ENCODE peak calls at places on chromosomes 2 and 18, in ten cellular contexts. One of them, this sample, is unnamed.

GRCh38 chr2:239271471-239272255 is 129.2 kb downstream of the HDAC4 start:
- DNase-seq in coronary artery: peak; percentile 62
- DNase-seq in substantia nigra: no peak
- DNase-seq in K562: no peak
- DNase-seq in body of pancreas: no peak
- DNase-seq in A549: no peak
- DNase-seq in ovary: no peak
- DNase-seq in neuronal stem cell: no peak
- DNase-seq in fibroblast of lung: peak; percentile 43
- DNase-seq in astrocyte: no peak
- DNase-seq in this sample: no peak

GRCh38 chr2:137947714-137948336 is 16.4 kb upstream of the HNMT start:
- DNase-seq in coronary artery: no peak
- DNase-seq in substantia nigra: peak; percentile 14
- DNase-seq in K562: peak; percentile 50
- DNase-seq in body of pancreas: peak; percentile 90
- DNase-seq in A549: peak; percentile 24
- DNase-seq in ovary: peak; percentile 62
- DNase-seq in neuronal stem cell: peak; percentile 37
- DNase-seq in fibroblast of lung: peak; percentile 85
- DNase-seq in astrocyte: peak; percentile 47
- DNase-seq in this sample: peak; percentile 72

GRCh38 chr2:174606336-174606735 is 8.7 kb upstream of the WIPF1 start:
- DNase-seq in coronary artery: no peak
- DNase-seq in substantia nigra: no peak
- DNase-seq in K562: no peak
- DNase-seq in body of pancreas: no peak
- DNase-seq in A549: peak; percentile 56
- DNase-seq in ovary: no peak
- DNase-seq in neuronal stem cell: no peak
- DNase-seq in fibroblast of lung: peak; percentile 84
- DNase-seq in astrocyte: peak; percentile 79
- DNase-seq in this sample: no peak

GRCh38 chr2:74374509-74375205 is 5.5 kb downstream of the DCTN1 start:
- DNase-seq in coronary artery: no peak
- DNase-seq in substantia nigra: peak; percentile 86
- DNase-seq in K562: peak; percentile 93
- DNase-seq in body of pancreas: peak; percentile 57
- DNase-seq in A549: no peak
- DNase-seq in ovary: peak; percentile 29
- DNase-seq in neuronal stem cell: peak; percentile 78
- DNase-seq in fibroblast of lung: peak; percentile 54
- DNase-seq in astrocyte: peak; percentile 75
- DNase-seq in this sample: peak; percentile 94

GRCh38 chr2:48545244-48545643 is 15.3 kb downstream of the STON1 start:
- DNase-seq in coronary artery: no peak
- DNase-seq in substantia nigra: no peak
- DNase-seq in K562: peak; percentile 69
- DNase-seq in body of pancreas: no peak
- DNase-seq in A549: no peak
- DNase-seq in ovary: no peak
- DNase-seq in neuronal stem cell: no peak
- DNase-seq in fibroblast of lung: no peak
- DNase-seq in astrocyte: no peak
- DNase-seq in this sample: no peak

GRCh38 chr2:95034818-95035217 is 9.3 kb downstream of the MAL start:
- DNase-seq in coronary artery: no peak
- DNase-seq in substantia nigra: no peak
- DNase-seq in K562: no peak
- DNase-seq in body of pancreas: no peak
- DNase-seq in A549: no peak
- DNase-seq in ovary: no peak
- DNase-seq in neuronal stem cell: no peak
- DNase-seq in fibroblast of lung: no peak
- DNase-seq in astrocyte: no peak
- DNase-seq in this sample: no peak

GRCh38 chr2:127700527-127701192 is 637 bp upstream of the SFT2D3 start:
- DNase-seq in coronary artery: no peak
- DNase-seq in substantia nigra: peak; percentile 16
- DNase-seq in K562: peak; percentile 92
- DNase-seq in body of pancreas: peak; percentile 41
- DNase-seq in A549: peak; percentile 91
- DNase-seq in ovary: peak; percentile 47
- DNase-seq in neuronal stem cell: peak; percentile 37
- DNase-seq in fibroblast of lung: no peak
- DNase-seq in astrocyte: no peak
- DNase-seq in this sample: peak; percentile 93

GRCh38 chr2:169776483-169776802 is 22.2 kb upstream of the SSB start:
- DNase-seq in coronary artery: no peak
- DNase-seq in substantia nigra: no peak
- DNase-seq in K562: no peak
- DNase-seq in body of pancreas: no peak
- DNase-seq in A549: no peak
- DNase-seq in ovary: no peak
- DNase-seq in neuronal stem cell: no peak
- DNase-seq in fibroblast of lung: peak; percentile 5
- DNase-seq in astrocyte: peak; percentile 15
- DNase-seq in this sample: no peak

GRCh38 chr2:129768485-129769258 is 210.8 kb upstream of the RAB6C start:
- DNase-seq in coronary artery: no peak
- DNase-seq in substantia nigra: no peak
- DNase-seq in K562: no peak
- DNase-seq in body of pancreas: no peak
- DNase-seq in A549: no peak
- DNase-seq in ovary: no peak
- DNase-seq in neuronal stem cell: no peak
- DNase-seq in fibroblast of lung: no peak
- DNase-seq in astrocyte: no peak
- DNase-seq in this sample: peak; percentile 67

GRCh38 chr2:180975585-180975984 is 4.8 kb upstream of the UBE2E3 start:
- DNase-seq in coronary artery: no peak
- DNase-seq in substantia nigra: no peak
- DNase-seq in K562: no peak
- DNase-seq in body of pancreas: no peak
- DNase-seq in A549: no peak
- DNase-seq in ovary: no peak
- DNase-seq in neuronal stem cell: no peak
- DNase-seq in fibroblast of lung: no peak
- DNase-seq in astrocyte: no peak
- DNase-seq in this sample: no peak

GRCh38 chr2:25155401-25155800 is 13.0 kb downstream of the POMC start:
- DNase-seq in coronary artery: no peak
- DNase-seq in substantia nigra: no peak
- DNase-seq in K562: no peak
- DNase-seq in body of pancreas: no peak
- DNase-seq in A549: no peak
- DNase-seq in ovary: no peak
- DNase-seq in neuronal stem cell: no peak
- DNase-seq in fibroblast of lung: no peak
- DNase-seq in astrocyte: no peak
- DNase-seq in this sample: no peak

GRCh38 chr2:238655131-238655860 is 192.6 kb upstream of the TWIST2 start:
- DNase-seq in coronary artery: peak; percentile 62
- DNase-seq in substantia nigra: no peak
- DNase-seq in K562: no peak
- DNase-seq in body of pancreas: no peak
- DNase-seq in A549: no peak
- DNase-seq in ovary: no peak
- DNase-seq in neuronal stem cell: no peak
- DNase-seq in fibroblast of lung: no peak
- DNase-seq in astrocyte: no peak
- DNase-seq in this sample: no peak

GRCh38 chr18:67359868-67360838 is 156.4 kb downstream of the DSEL start:
- DNase-seq in coronary artery: peak; percentile 84
- DNase-seq in substantia nigra: no peak
- DNase-seq in K562: no peak
- DNase-seq in body of pancreas: peak; percentile 43
- DNase-seq in A549: peak; percentile 36
- DNase-seq in ovary: peak; percentile 30
- DNase-seq in neuronal stem cell: no peak
- DNase-seq in fibroblast of lung: peak; percentile 92
- DNase-seq in astrocyte: peak; percentile 93
- DNase-seq in this sample: no peak

GRCh38 chr2:174240097-174240496 is 8.2 kb downstream of the OLA1 start:
- DNase-seq in coronary artery: no peak
- DNase-seq in substantia nigra: no peak
- DNase-seq in K562: no peak
- DNase-seq in body of pancreas: no peak
- DNase-seq in A549: no peak
- DNase-seq in ovary: no peak
- DNase-seq in neuronal stem cell: no peak
- DNase-seq in fibroblast of lung: no peak
- DNase-seq in astrocyte: no peak
- DNase-seq in this sample: no peak

GRCh38 chr2:33602216-33602830 is 3.2 kb upstream of the FAM98A start:
- DNase-seq in coronary artery: no peak
- DNase-seq in substantia nigra: no peak
- DNase-seq in K562: no peak
- DNase-seq in body of pancreas: no peak
- DNase-seq in A549: no peak
- DNase-seq in ovary: no peak
- DNase-seq in neuronal stem cell: no peak
- DNase-seq in fibroblast of lung: no peak
- DNase-seq in astrocyte: peak; percentile 72
- DNase-seq in this sample: no peak

GRCh38 chr18:41593276-41593675 is 361.8 kb upstream of the PIK3C3 start:
- DNase-seq in coronary artery: no peak
- DNase-seq in substantia nigra: no peak
- DNase-seq in K562: no peak
- DNase-seq in body of pancreas: no peak
- DNase-seq in A549: no peak
- DNase-seq in ovary: no peak
- DNase-seq in neuronal stem cell: no peak
- DNase-seq in fibroblast of lung: no peak
- DNase-seq in astrocyte: peak; percentile 0
- DNase-seq in this sample: no peak

GRCh38 chr2:174028935-174029334 is 63.8 kb upstream of the SP3 start:
- DNase-seq in coronary artery: no peak
- DNase-seq in substantia nigra: no peak
- DNase-seq in K562: no peak
- DNase-seq in body of pancreas: no peak
- DNase-seq in A549: no peak
- DNase-seq in ovary: no peak
- DNase-seq in neuronal stem cell: no peak
- DNase-seq in fibroblast of lung: no peak
- DNase-seq in astrocyte: no peak
- DNase-seq in this sample: no peak

GRCh38 chr2:15205562-15205961 is 355.6 kb downstream of the NBAS start:
- DNase-seq in coronary artery: no peak
- DNase-seq in substantia nigra: no peak
- DNase-seq in K562: no peak
- DNase-seq in body of pancreas: no peak
- DNase-seq in A549: no peak
- DNase-seq in ovary: no peak
- DNase-seq in neuronal stem cell: no peak
- DNase-seq in fibroblast of lung: no peak
- DNase-seq in astrocyte: no peak
- DNase-seq in this sample: no peak
- H3K27ac ChIP-seq in coronary artery: no peak overlapping the region
- H3K27ac ChIP-seq in substantia nigra: no peak overlapping the region
- H3K27ac ChIP-seq in K562: no peak overlapping the region
- H3K27ac ChIP-seq in body of pancreas: no peak overlapping the region
- H3K27ac ChIP-seq in A549: no peak overlapping the region
- H3K27ac ChIP-seq in ovary: no peak overlapping the region
- H3K27ac ChIP-seq in neuronal stem cell: no peak overlapping the region
- H3K27ac ChIP-seq in fibroblast of lung: no peak overlapping the region
- H3K27ac ChIP-seq in astrocyte: no peak overlapping the region
- H3K27ac ChIP-seq in this sample: no peak overlapping the region

DNA sequence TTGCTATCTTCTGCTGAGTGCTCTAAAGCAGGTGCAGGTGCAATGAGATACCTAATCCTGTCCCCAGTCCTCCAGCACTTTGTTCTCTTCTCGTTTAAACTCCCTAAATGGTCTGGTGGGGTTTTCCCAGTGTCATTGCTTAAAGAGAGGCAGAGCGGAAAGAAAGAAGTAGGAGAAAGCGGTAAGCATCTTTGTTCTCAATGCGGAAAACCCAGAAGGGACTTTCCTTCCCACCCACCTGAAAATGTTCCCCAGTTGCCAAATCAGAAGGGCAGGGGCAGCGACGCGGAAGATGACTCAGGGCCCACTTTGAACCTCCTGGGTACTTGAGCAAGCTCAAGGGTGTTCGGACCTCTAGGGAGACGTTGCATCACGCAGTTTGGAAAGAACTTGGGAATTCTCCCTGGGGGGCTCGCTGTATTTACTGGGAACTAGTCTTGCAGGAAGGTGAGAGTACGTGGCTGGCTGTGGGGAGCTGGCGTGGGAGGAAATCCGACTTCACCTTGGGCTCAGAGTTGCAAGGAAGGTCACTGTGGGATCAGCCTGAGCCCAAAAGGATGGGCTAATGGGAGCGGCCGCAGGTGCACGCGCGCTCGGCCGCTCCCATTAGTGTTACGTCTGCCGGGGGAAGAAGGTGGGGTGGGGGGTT is 587 bp upstream of the SGPP2 start:
- DNase-seq in coronary artery: no peak
- DNase-seq in substantia nigra: no peak
- DNase-seq in K562: no peak
- DNase-seq in body of pancreas: no peak
- DNase-seq in A549: no peak
- DNase-seq in ovary: peak; percentile 11
- DNase-seq in neuronal stem cell: no peak
- DNase-seq in fibroblast of lung: no peak
- DNase-seq in astrocyte: no peak
- DNase-seq in this sample: no peak
- H3K27ac ChIP-seq in coronary artery: no peak overlapping the region
- H3K27ac ChIP-seq in substantia nigra: no peak overlapping the region
- H3K27ac ChIP-seq in K562: no peak overlapping the region
- H3K27ac ChIP-seq in body of pancreas: peak overlapping the region; percentile 36
- H3K27ac ChIP-seq in A549: peak overlapping the region; percentile 73
- H3K27ac ChIP-seq in ovary: no peak overlapping the region
- H3K27ac ChIP-seq in neuronal stem cell: no peak overlapping the region
- H3K27ac ChIP-seq in fibroblast of lung: no peak overlapping the region
- H3K27ac ChIP-seq in astrocyte: no peak overlapping the region
- H3K27ac ChIP-seq in this sample: no peak overlapping the region

DNA sequence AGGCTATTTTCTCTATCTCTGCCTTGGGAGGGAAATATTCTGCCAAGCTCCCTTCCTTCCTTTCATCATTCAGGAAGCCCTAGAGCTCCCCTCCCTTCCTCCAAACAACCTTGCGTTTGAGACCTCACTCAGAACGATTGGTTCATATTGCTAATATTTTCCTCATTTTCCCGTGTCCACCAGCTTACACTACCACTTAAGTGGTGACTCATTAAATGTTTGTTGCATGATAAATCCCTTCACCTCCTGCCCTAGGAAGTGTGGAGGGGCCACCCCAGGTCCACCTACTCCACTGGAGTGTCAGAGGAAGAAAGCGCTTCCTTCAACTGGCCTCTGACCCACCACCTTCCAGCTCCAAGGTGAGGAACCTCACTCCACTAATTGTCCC is 2.3 kb upstream of the LPIN2 start:
- DNase-seq in coronary artery: no peak
- DNase-seq in substantia nigra: no peak
- DNase-seq in K562: peak; percentile 34
- DNase-seq in body of pancreas: no peak
- DNase-seq in A549: peak; percentile 38
- DNase-seq in ovary: no peak
- DNase-seq in neuronal stem cell: no peak
- DNase-seq in fibroblast of lung: peak; percentile 86
- DNase-seq in astrocyte: peak; percentile 66
- DNase-seq in this sample: no peak
- H3K27ac ChIP-seq in coronary artery: peak overlapping the region; percentile 60
- H3K27ac ChIP-seq in substantia nigra: peak overlapping the region; percentile 8
- H3K27ac ChIP-seq in K562: peak overlapping the region; percentile 31
- H3K27ac ChIP-seq in body of pancreas: peak overlapping the region; percentile 71
- H3K27ac ChIP-seq in A549: peak overlapping the region; percentile 86
- H3K27ac ChIP-seq in ovary: no peak overlapping the region
- H3K27ac ChIP-seq in neuronal stem cell: no peak overlapping the region
- H3K27ac ChIP-seq in fibroblast of lung: peak overlapping the region; percentile 74
- H3K27ac ChIP-seq in astrocyte: no peak overlapping the region
- H3K27ac ChIP-seq in this sample: no peak overlapping the region

GRCh38 chr2:52918551-52918950 is 849.1 kb upstream of the CHAC2 start:
- DNase-seq in coronary artery: no peak
- DNase-seq in substantia nigra: no peak
- DNase-seq in K562: no peak
- DNase-seq in body of pancreas: no peak
- DNase-seq in A549: no peak
- DNase-seq in ovary: no peak
- DNase-seq in neuronal stem cell: no peak
- DNase-seq in fibroblast of lung: peak; percentile 82
- DNase-seq in astrocyte: peak; percentile 58
- DNase-seq in this sample: no peak
- H3K27ac ChIP-seq in coronary artery: no peak overlapping the region
- H3K27ac ChIP-seq in substantia nigra: no peak overlapping the region
- H3K27ac ChIP-seq in K562: no peak overlapping the region
- H3K27ac ChIP-seq in body of pancreas: no peak overlapping the region
- H3K27ac ChIP-seq in A549: no peak overlapping the region
- H3K27ac ChIP-seq in ovary: no peak overlapping the region
- H3K27ac ChIP-seq in neuronal stem cell: no peak overlapping the region
- H3K27ac ChIP-seq in fibroblast of lung: no peak overlapping the region
- H3K27ac ChIP-seq in astrocyte: no peak overlapping the region
- H3K27ac ChIP-seq in this sample: no peak overlapping the region